ENCODE peak calls at places on chromosomes 7 and 10, in six cellular contexts. M is right atrium auricular region; I is epithelial cell of esophagus; K is germinal center; W is SK-N-SH; J is stimulated activated CD8-positive, alpha-beta memory T cell treated with anti-CD3 and anti-CD28 coated beads, Interleukin-4, amount 100 ng/mL, for 24 hours. P is an unnamed sample.

GRCh38 chr10:1214882-1215540 is 158.8 kb downstream of the WDR37 start:
- DNase-seq in M (peak), I (no peak), K (no peak), W (no peak), J (no peak), P (no peak)

GRCh38 chr7:4172883-4173282 is 509.2 kb upstream of the FOXK1 start:
- DNase-seq in M (no peak), I (no peak), K (no peak), W (no peak), J (no peak), P (no peak)

GRCh38 chr7:86760236-86760635 is 116.5 kb downstream of the GRM3 start:
- DNase-seq in M (no peak), I (no peak), K (no peak), W (no peak), J (no peak), P (no peak)

GRCh38 chr7:38232475-38233366 is 40.7 kb downstream of the TARP start:
- DNase-seq in M (no peak), I (no peak), K (no peak), W (no peak), J (peak), P (no peak)

GRCh38 chr10:114083040-114083439 is 39.4 kb downstream of the ADRB1 start:
- DNase-seq in M (no peak), I (no peak), K (no peak), W (no peak), J (no peak), P (no peak)

GRCh38 chr10:29849886-29850285 is 209.5 kb downstream of the JCAD start:
- DNase-seq in M (no peak), I (no peak), K (no peak), W (no peak), J (no peak), P (no peak)

GRCh38 chr7:83684928-83685327 is 36.0 kb upstream of the SEMA3E start:
- DNase-seq in M (no peak), I (peak), K (no peak), W (no peak), J (no peak), P (no peak)

GRCh38 chr7:132138817-132139216 is 437.5 kb downstream of the PLXNA4 start:
- DNase-seq in M (no peak), I (peak), K (no peak), W (no peak), J (no peak), P (no peak)

GRCh38 chr10:79073784-79074432 is 5.1 kb downstream of the ZMIZ1 start:
- DNase-seq in M (no peak), I (no peak), K (no peak), W (no peak), J (no peak), P (peak)

GRCh38 chr10:45181483-45181882 is 133.9 kb downstream of the OR13A1 start:
- DNase-seq in M (no peak), I (no peak), K (no peak), W (no peak), J (no peak), P (no peak)

GRCh38 chr10:71623098-71623985 is 96.2 kb downstream of the C10orf105 start:
- DNase-seq in M (no peak), I (peak), K (no peak), W (no peak), J (no peak), P (peak)

GRCh38 chr10:108783897-108784296 is 1139.4 kb downstream of the XPNPEP1 start:
- DNase-seq in M (no peak), I (peak), K (peak), W (peak), J (no peak), P (no peak)

GRCh38 chr10:44589181-44589884 is 204.4 kb upstream of the CXCL12 start:
- DNase-seq in M (no peak), I (no peak), K (no peak), W (no peak), J (no peak), P (no peak)

GRCh38 chr10:106044511-106044910 is 1120.0 kb downstream of the SORCS1 start:
- DNase-seq in M (no peak), I (no peak), K (no peak), W (peak), J (no peak), P (no peak)

GRCh38 chr7:102061981-102062390 is 224.7 kb upstream of the SH2B2 start:
- DNase-seq in M (peak), I (peak), K (peak), W (no peak), J (peak), P (no peak)

GRCh38 chr7:139618482-139619366 is 95.2 kb downstream of the CLEC2L start:
- DNase-seq in M (no peak), I (peak), K (peak), W (peak), J (peak), P (peak)

GRCh38 chr10:103638948-103639347 is 145.4 kb downstream of the NEURL1 start:
- DNase-seq in M (no peak), I (no peak), K (no peak), W (no peak), J (no peak), P (no peak)

GRCh38 chr10:99172130-99172738 is 63.4 kb downstream of the HPSE2 start:
- DNase-seq in M (no peak), I (peak), K (no peak), W (peak), J (no peak), P (no peak)

GRCh38 chr7:83947260-83947659 is 247.3 kb downstream of the SEMA3A start:
- DNase-seq in M (no peak), I (peak), K (no peak), W (peak), J (no peak), P (no peak)

GRCh38 chr7:47669178-47669878 is 87.4 kb upstream of the TNS3 start:
- DNase-seq in M (peak), I (peak), K (peak), W (no peak), J (no peak), P (peak)

GRCh38 chr7:73626814-73627213 is 2.5 kb upstream of the MLXIPL start:
- DNase-seq in M (no peak), I (peak), K (no peak), W (no peak), J (no peak), P (no peak)

GRCh38 chr7:147547252-147547897 is 1043.2 kb upstream of the C7orf33 start:
- DNase-seq in M (no peak), I (peak), K (no peak), W (peak), J (no peak), P (no peak)

GRCh38 chr7:2651847-2652735 is 20.3 kb downstream of the TTYH3 start:
- DNase-seq in M (no peak), I (no peak), K (no peak), W (no peak), J (no peak), P (no peak)

GRCh38 chr7:28630350-28630749 is 218.0 kb downstream of the CREB5 start:
- DNase-seq in M (no peak), I (no peak), K (no peak), W (no peak), J (no peak), P (no peak)

GRCh38 chr10:103849880-103850571 is 5.3 kb downstream of the SH3PXD2A start:
- DNase-seq in M (peak), I (peak), K (no peak), W (no peak), J (no peak), P (no peak)

GRCh38 chr7:29091121-29091601 is 55.2 kb downstream of the CPVL start:
- DNase-seq in M (no peak), I (no peak), K (no peak), W (peak), J (no peak), P (peak)

GRCh38 chr10:86388119-86388704 is 21.6 kb upstream of the GRID1 start:
- DNase-seq in M (peak), I (no peak), K (no peak), W (no peak), J (no peak), P (no peak)

GRCh38 chr10:17075510-17075909 is 54.1 kb downstream of the CUBN start:
- DNase-seq in M (no peak), I (peak), K (no peak), W (no peak), J (no peak), P (no peak)

GRCh38 chr7:107118109-107118900 is 50.5 kb upstream of the HBP1 start:
- DNase-seq in M (no peak), I (no peak), K (no peak), W (no peak), J (no peak), P (no peak)

GRCh38 chr10:63466168-63466935 is 575 bp upstream of the JMJD1C start:
- DNase-seq in M (peak), I (peak), K (peak), W (peak), J (peak), P (no peak)

P was measured in ovary.